ENCODE peak calls at places on chromosomes 5 and 9, in ten cellular contexts. One of them, this sample, is unnamed. For H3K9me3, the result is how much of the 10 kb centered on the place peaks cover.

GRCh38 chr9:123027517-123027916 is 6.0 kb upstream of the GPR21 start:
- DNase-seq in CD8-positive, alpha-beta T cell: no peak
- DNase-seq in CD8-positive, alpha-beta memory T cell: no peak
- DNase-seq in tibial nerve: no peak
- DNase-seq in astrocyte: no peak
- DNase-seq in cardiac muscle cell: no peak
- DNase-seq in heart right ventricle: no peak
- DNase-seq in CD4-positive, CD25-positive, alpha-beta regulatory T cell: no peak
- DNase-seq in kidney: no peak
- DNase-seq in ovary: no peak
- DNase-seq in this sample: no peak

GRCh38 chr5:23419115-23419514 is 88.3 kb upstream of the PRDM9 start:
- DNase-seq in CD8-positive, alpha-beta T cell: no peak
- DNase-seq in CD8-positive, alpha-beta memory T cell: no peak
- DNase-seq in tibial nerve: no peak
- DNase-seq in astrocyte: no peak
- DNase-seq in cardiac muscle cell: peak
- DNase-seq in heart right ventricle: no peak
- DNase-seq in CD4-positive, CD25-positive, alpha-beta regulatory T cell: no peak
- DNase-seq in kidney: no peak
- DNase-seq in ovary: no peak
- DNase-seq in this sample: no peak

GRCh38 chr5:158679221-158679641 is 420.5 kb downstream of the EBF1 start:
- DNase-seq in CD8-positive, alpha-beta T cell: no peak
- DNase-seq in CD8-positive, alpha-beta memory T cell: no peak
- DNase-seq in tibial nerve: no peak
- DNase-seq in astrocyte: no peak
- DNase-seq in cardiac muscle cell: no peak
- DNase-seq in heart right ventricle: no peak
- DNase-seq in CD4-positive, CD25-positive, alpha-beta regulatory T cell: no peak
- DNase-seq in kidney: no peak
- DNase-seq in ovary: no peak
- DNase-seq in this sample: no peak

GRCh38 chr9:8732367-8733075 is 932.9 kb upstream of the DMAC1 start:
- DNase-seq in CD8-positive, alpha-beta T cell: no peak
- DNase-seq in CD8-positive, alpha-beta memory T cell: no peak
- DNase-seq in tibial nerve: no peak
- DNase-seq in astrocyte: no peak
- DNase-seq in cardiac muscle cell: no peak
- DNase-seq in heart right ventricle: no peak
- DNase-seq in CD4-positive, CD25-positive, alpha-beta regulatory T cell: no peak
- DNase-seq in kidney: no peak
- DNase-seq in ovary: no peak
- DNase-seq in this sample: no peak

GRCh38 chr5:112583166-112583565 is 154.5 kb upstream of the APC start:
- DNase-seq in CD8-positive, alpha-beta T cell: no peak
- DNase-seq in CD8-positive, alpha-beta memory T cell: no peak
- DNase-seq in tibial nerve: no peak
- DNase-seq in astrocyte: no peak
- DNase-seq in cardiac muscle cell: no peak
- DNase-seq in heart right ventricle: no peak
- DNase-seq in CD4-positive, CD25-positive, alpha-beta regulatory T cell: no peak
- DNase-seq in kidney: no peak
- DNase-seq in ovary: no peak
- DNase-seq in this sample: no peak

GRCh38 chr9:97510797-97511761 is 9.6 kb downstream of the TMOD1 start:
- DNase-seq in CD8-positive, alpha-beta T cell: no peak
- DNase-seq in CD8-positive, alpha-beta memory T cell: no peak
- DNase-seq in tibial nerve: no peak
- DNase-seq in astrocyte: peak
- DNase-seq in cardiac muscle cell: peak
- DNase-seq in heart right ventricle: peak
- DNase-seq in CD4-positive, CD25-positive, alpha-beta regulatory T cell: no peak
- DNase-seq in kidney: no peak
- DNase-seq in ovary: no peak
- DNase-seq in this sample: no peak

GRCh38 chr5:10903786-10904560 is 142.9 kb upstream of the DAP start:
- DNase-seq in CD8-positive, alpha-beta T cell: no peak
- DNase-seq in CD8-positive, alpha-beta memory T cell: no peak
- DNase-seq in tibial nerve: no peak
- DNase-seq in astrocyte: no peak
- DNase-seq in cardiac muscle cell: no peak
- DNase-seq in heart right ventricle: no peak
- DNase-seq in CD4-positive, CD25-positive, alpha-beta regulatory T cell: no peak
- DNase-seq in kidney: no peak
- DNase-seq in ovary: no peak
- DNase-seq in this sample: no peak

GRCh38 chr9:38707885-38708640 is 11.9 kb downstream of the FAM240B start:
- DNase-seq in CD8-positive, alpha-beta T cell: no peak
- DNase-seq in CD8-positive, alpha-beta memory T cell: no peak
- DNase-seq in tibial nerve: no peak
- DNase-seq in astrocyte: no peak
- DNase-seq in cardiac muscle cell: no peak
- DNase-seq in heart right ventricle: no peak
- DNase-seq in CD4-positive, CD25-positive, alpha-beta regulatory T cell: no peak
- DNase-seq in kidney: no peak
- DNase-seq in ovary: no peak
- DNase-seq in this sample: no peak

GRCh38 chr9:135223831-135224230 is 136.4 kb downstream of the OLFM1 start:
- DNase-seq in CD8-positive, alpha-beta T cell: no peak
- DNase-seq in CD8-positive, alpha-beta memory T cell: no peak
- DNase-seq in tibial nerve: no peak
- DNase-seq in astrocyte: no peak
- DNase-seq in cardiac muscle cell: no peak
- DNase-seq in heart right ventricle: no peak
- DNase-seq in CD4-positive, CD25-positive, alpha-beta regulatory T cell: no peak
- DNase-seq in kidney: peak
- DNase-seq in ovary: no peak
- DNase-seq in this sample: no peak

GRCh38 chr9:86242012-86242411 is 17.4 kb downstream of the C9orf153 start:
- DNase-seq in CD8-positive, alpha-beta T cell: no peak
- DNase-seq in CD8-positive, alpha-beta memory T cell: no peak
- DNase-seq in tibial nerve: no peak
- DNase-seq in astrocyte: no peak
- DNase-seq in cardiac muscle cell: peak
- DNase-seq in heart right ventricle: no peak
- DNase-seq in CD4-positive, CD25-positive, alpha-beta regulatory T cell: no peak
- DNase-seq in kidney: no peak
- DNase-seq in ovary: no peak
- DNase-seq in this sample: no peak

GRCh38 chr5:132202711-132203463 is 24.8 kb downstream of the P4HA2 start:
- DNase-seq in CD8-positive, alpha-beta T cell: no peak
- DNase-seq in CD8-positive, alpha-beta memory T cell: no peak
- DNase-seq in tibial nerve: no peak
- DNase-seq in astrocyte: no peak
- DNase-seq in cardiac muscle cell: no peak
- DNase-seq in heart right ventricle: no peak
- DNase-seq in CD4-positive, CD25-positive, alpha-beta regulatory T cell: no peak
- DNase-seq in kidney: no peak
- DNase-seq in ovary: no peak
- DNase-seq in this sample: no peak

GRCh38 chr9:27785714-27786100 is 212.4 kb upstream of the C9orf72 start:
- DNase-seq in CD8-positive, alpha-beta T cell: no peak
- DNase-seq in CD8-positive, alpha-beta memory T cell: no peak
- DNase-seq in tibial nerve: no peak
- DNase-seq in astrocyte: peak
- DNase-seq in cardiac muscle cell: peak
- DNase-seq in heart right ventricle: no peak
- DNase-seq in CD4-positive, CD25-positive, alpha-beta regulatory T cell: no peak
- DNase-seq in kidney: no peak
- DNase-seq in ovary: no peak
- DNase-seq in this sample: no peak

GRCh38 chr5:171794470-171794869 is 8.9 kb downstream of the SMIM23 start:
- DNase-seq in CD8-positive, alpha-beta T cell: no peak
- DNase-seq in CD8-positive, alpha-beta memory T cell: no peak
- DNase-seq in tibial nerve: no peak
- DNase-seq in astrocyte: no peak
- DNase-seq in cardiac muscle cell: no peak
- DNase-seq in heart right ventricle: no peak
- DNase-seq in CD4-positive, CD25-positive, alpha-beta regulatory T cell: no peak
- DNase-seq in kidney: no peak
- DNase-seq in ovary: no peak
- DNase-seq in this sample: no peak

DNA sequence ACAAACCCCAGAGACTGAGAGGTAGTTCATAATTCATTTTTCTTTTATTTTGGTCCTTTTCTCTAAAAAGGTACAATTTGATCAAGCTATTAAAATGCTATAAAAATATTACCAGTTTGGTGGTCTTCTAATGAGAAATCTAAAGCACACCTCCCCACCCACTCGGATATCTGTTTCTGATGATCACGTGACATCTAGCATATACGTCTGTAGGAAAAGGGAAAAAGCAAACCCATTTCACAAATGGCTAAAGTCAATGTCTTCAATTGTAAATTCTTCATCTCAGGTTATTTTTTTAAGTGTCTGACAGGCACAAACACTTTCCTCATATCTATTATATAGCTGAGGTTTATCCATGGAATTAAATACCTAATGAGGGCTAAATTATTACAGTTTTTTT is 18.9 kb downstream of the ZNF354A start:
- DNase-seq in CD8-positive, alpha-beta T cell: no peak
- DNase-seq in CD8-positive, alpha-beta memory T cell: no peak
- DNase-seq in tibial nerve: no peak
- DNase-seq in astrocyte: no peak
- DNase-seq in cardiac muscle cell: no peak
- DNase-seq in heart right ventricle: no peak
- DNase-seq in CD4-positive, CD25-positive, alpha-beta regulatory T cell: no peak
- DNase-seq in kidney: no peak
- DNase-seq in ovary: no peak
- DNase-seq in this sample: no peak
- H3K9me3 ChIP-seq in CD8-positive, alpha-beta T cell: half or more
- H3K9me3 ChIP-seq in CD8-positive, alpha-beta memory T cell: under half
- H3K9me3 ChIP-seq in tibial nerve: under half
- H3K9me3 ChIP-seq in astrocyte: half or more
- H3K9me3 ChIP-seq in cardiac muscle cell: under half
- H3K9me3 ChIP-seq in heart right ventricle: half or more
- H3K9me3 ChIP-seq in CD4-positive, CD25-positive, alpha-beta regulatory T cell: half or more
- H3K9me3 ChIP-seq in kidney: half or more
- H3K9me3 ChIP-seq in ovary: under half
- H3K9me3 ChIP-seq in this sample: half or more

DNA sequence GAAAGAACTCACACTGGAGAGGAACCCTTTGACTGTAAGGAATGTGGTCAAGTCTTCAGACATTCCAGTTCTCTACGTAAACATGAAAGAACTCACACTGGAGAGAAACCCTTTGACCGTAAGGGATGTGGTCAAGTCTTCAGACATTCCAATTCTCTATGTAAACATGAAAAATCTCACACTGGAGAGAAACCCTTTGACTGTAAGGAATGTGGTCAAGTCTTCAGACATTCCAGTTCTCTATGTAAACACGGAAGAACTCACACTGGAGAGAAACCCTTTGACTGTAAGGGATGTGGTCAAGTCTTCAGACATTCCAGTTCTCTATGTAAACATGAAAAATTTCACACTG is 32.6 kb downstream of the MAPK9 start:
- DNase-seq in CD8-positive, alpha-beta T cell: no peak
- DNase-seq in CD8-positive, alpha-beta memory T cell: no peak
- DNase-seq in tibial nerve: no peak
- DNase-seq in astrocyte: peak
- DNase-seq in cardiac muscle cell: no peak
- DNase-seq in heart right ventricle: no peak
- DNase-seq in CD4-positive, CD25-positive, alpha-beta regulatory T cell: no peak
- DNase-seq in kidney: no peak
- DNase-seq in ovary: no peak
- DNase-seq in this sample: no peak
- H3K9me3 ChIP-seq in CD8-positive, alpha-beta T cell: half or more
- H3K9me3 ChIP-seq in CD8-positive, alpha-beta memory T cell: half or more
- H3K9me3 ChIP-seq in tibial nerve: under half
- H3K9me3 ChIP-seq in astrocyte: half or more
- H3K9me3 ChIP-seq in cardiac muscle cell: under half
- H3K9me3 ChIP-seq in heart right ventricle: half or more
- H3K9me3 ChIP-seq in CD4-positive, CD25-positive, alpha-beta regulatory T cell: half or more
- H3K9me3 ChIP-seq in kidney: half or more
- H3K9me3 ChIP-seq in ovary: under half
- H3K9me3 ChIP-seq in this sample: under half

GRCh38 chr9:6187272-6187671 is 28.3 kb upstream of the IL33 start:
- DNase-seq in CD8-positive, alpha-beta T cell: no peak
- DNase-seq in CD8-positive, alpha-beta memory T cell: no peak
- DNase-seq in tibial nerve: no peak
- DNase-seq in astrocyte: no peak
- DNase-seq in cardiac muscle cell: no peak
- DNase-seq in heart right ventricle: no peak
- DNase-seq in CD4-positive, CD25-positive, alpha-beta regulatory T cell: no peak
- DNase-seq in kidney: no peak
- DNase-seq in ovary: no peak
- DNase-seq in this sample: no peak
- H3K9me3 ChIP-seq in CD8-positive, alpha-beta T cell: under half
- H3K9me3 ChIP-seq in CD8-positive, alpha-beta memory T cell: under half
- H3K9me3 ChIP-seq in tibial nerve: under half
- H3K9me3 ChIP-seq in astrocyte: under half
- H3K9me3 ChIP-seq in cardiac muscle cell: under half
- H3K9me3 ChIP-seq in heart right ventricle: under half
- H3K9me3 ChIP-seq in CD4-positive, CD25-positive, alpha-beta regulatory T cell: under half
- H3K9me3 ChIP-seq in kidney: under half
- H3K9me3 ChIP-seq in ovary: under half
- H3K9me3 ChIP-seq in this sample: under half

GRCh38 chr5:165310031-165310430 is 1804.6 kb downstream of the MAT2B start:
- DNase-seq in CD8-positive, alpha-beta T cell: no peak
- DNase-seq in CD8-positive, alpha-beta memory T cell: no peak
- DNase-seq in tibial nerve: no peak
- DNase-seq in astrocyte: no peak
- DNase-seq in cardiac muscle cell: no peak
- DNase-seq in heart right ventricle: no peak
- DNase-seq in CD4-positive, CD25-positive, alpha-beta regulatory T cell: no peak
- DNase-seq in kidney: no peak
- DNase-seq in ovary: no peak
- DNase-seq in this sample: no peak
- H3K9me3 ChIP-seq in CD8-positive, alpha-beta T cell: under half
- H3K9me3 ChIP-seq in CD8-positive, alpha-beta memory T cell: under half
- H3K9me3 ChIP-seq in tibial nerve: under half
- H3K9me3 ChIP-seq in astrocyte: under half
- H3K9me3 ChIP-seq in cardiac muscle cell: under half
- H3K9me3 ChIP-seq in heart right ventricle: under half
- H3K9me3 ChIP-seq in CD4-positive, CD25-positive, alpha-beta regulatory T cell: under half
- H3K9me3 ChIP-seq in kidney: under half
- H3K9me3 ChIP-seq in ovary: under half
- H3K9me3 ChIP-seq in this sample: under half

DNA sequence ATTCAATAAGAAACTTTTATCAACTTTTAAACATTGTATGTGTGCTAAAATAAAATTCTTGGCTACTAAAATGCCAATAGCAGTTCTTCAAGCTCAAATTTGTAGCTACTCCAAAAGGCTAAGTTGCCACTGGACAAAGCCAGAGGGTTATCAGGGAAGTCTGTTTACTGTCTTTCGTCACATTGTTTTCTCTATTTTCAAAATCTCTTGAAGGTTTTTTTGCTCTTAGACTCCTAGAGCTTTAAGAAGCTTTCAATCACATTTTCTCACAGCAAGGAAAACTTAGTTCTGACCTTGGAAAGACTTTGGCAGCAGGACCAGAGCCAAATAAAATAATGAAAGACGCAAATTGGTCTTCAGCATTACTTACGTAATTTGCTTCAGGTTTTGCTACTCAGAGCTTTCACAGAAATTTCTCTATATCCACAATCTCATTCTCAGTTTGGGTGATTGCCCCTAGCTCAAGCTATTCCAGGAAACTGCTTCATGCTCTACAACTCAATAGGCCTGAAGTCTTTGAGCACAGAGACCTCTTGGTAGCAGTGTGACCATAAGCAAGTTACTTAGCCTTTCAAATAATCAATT is 257.7 kb downstream of the GABRG2 start:
- DNase-seq in CD8-positive, alpha-beta T cell: no peak
- DNase-seq in CD8-positive, alpha-beta memory T cell: no peak
- DNase-seq in tibial nerve: no peak
- DNase-seq in astrocyte: no peak
- DNase-seq in cardiac muscle cell: no peak
- DNase-seq in heart right ventricle: no peak
- DNase-seq in CD4-positive, CD25-positive, alpha-beta regulatory T cell: no peak
- DNase-seq in kidney: no peak
- DNase-seq in ovary: no peak
- DNase-seq in this sample: no peak
- H3K9me3 ChIP-seq in CD8-positive, alpha-beta T cell: under half
- H3K9me3 ChIP-seq in CD8-positive, alpha-beta memory T cell: under half
- H3K9me3 ChIP-seq in tibial nerve: under half
- H3K9me3 ChIP-seq in astrocyte: under half
- H3K9me3 ChIP-seq in cardiac muscle cell: under half
- H3K9me3 ChIP-seq in heart right ventricle: under half
- H3K9me3 ChIP-seq in CD4-positive, CD25-positive, alpha-beta regulatory T cell: under half
- H3K9me3 ChIP-seq in kidney: under half
- H3K9me3 ChIP-seq in ovary: under half
- H3K9me3 ChIP-seq in this sample: under half